ENCODE peak calls at places on chromosome 3, in nine cellular contexts. H, Q, A, V, M, K, G, O and B are unnamed samples.

GRCh38 chr3:140420621-140421357 is 257.1 kb upstream of the TRIM42 start:
- DNase-seq in H (no peak), Q (peak; percentile 43), A (no peak), V (no peak), M (no peak), K (no peak), G (no peak), O (no peak), B (no peak)

GRCh38 chr3:9349321-9350117 is 13.3 kb upstream of the THUMPD3 start:
- DNase-seq in H (no peak), Q (peak; percentile 89), A (peak; percentile 81), V (no peak), M (no peak), K (no peak), G (no peak), O (peak; percentile 15), B (no peak)

GRCh38 chr3:126711361-126711760 is 7.3 kb downstream of the CHCHD6 start:
- DNase-seq in H (no peak), Q (peak; percentile 78), A (peak; percentile 4), V (no peak), M (no peak), K (no peak), G (no peak), O (no peak), B (no peak)

GRCh38 chr3:62318365-62318751 is 55.0 kb downstream of the FEZF2 start:
- DNase-seq in H (no peak), Q (no peak), A (no peak), V (no peak), M (no peak), K (no peak), G (no peak), O (no peak), B (no peak)

GRCh38 chr3:197718904-197719303 is 17.8 kb downstream of the RUBCN start:
- DNase-seq in H (no peak), Q (peak; percentile 91), A (peak; percentile 99), V (no peak), M (no peak), K (no peak), G (no peak), O (no peak), B (peak; percentile 97)

GRCh38 chr3:54361884-54362283 is 239.5 kb downstream of the CACNA2D3 start:
- DNase-seq in H (no peak), Q (no peak), A (no peak), V (no peak), M (no peak), K (no peak), G (no peak), O (no peak), B (no peak)

GRCh38 chr3:71503525-71504249 is 79.8 kb downstream of the FOXP1 start:
- DNase-seq in H (no peak), Q (peak; percentile 95), A (peak; percentile 77), V (no peak), M (no peak), K (no peak), G (no peak), O (no peak), B (no peak)

GRCh38 chr3:132972333-132972732 is 65.9 kb upstream of the TMEM108 start:
- DNase-seq in H (no peak), Q (peak; percentile 17), A (peak; percentile 51), V (no peak), M (no peak), K (no peak), G (no peak), O (no peak), B (no peak)

DNA sequence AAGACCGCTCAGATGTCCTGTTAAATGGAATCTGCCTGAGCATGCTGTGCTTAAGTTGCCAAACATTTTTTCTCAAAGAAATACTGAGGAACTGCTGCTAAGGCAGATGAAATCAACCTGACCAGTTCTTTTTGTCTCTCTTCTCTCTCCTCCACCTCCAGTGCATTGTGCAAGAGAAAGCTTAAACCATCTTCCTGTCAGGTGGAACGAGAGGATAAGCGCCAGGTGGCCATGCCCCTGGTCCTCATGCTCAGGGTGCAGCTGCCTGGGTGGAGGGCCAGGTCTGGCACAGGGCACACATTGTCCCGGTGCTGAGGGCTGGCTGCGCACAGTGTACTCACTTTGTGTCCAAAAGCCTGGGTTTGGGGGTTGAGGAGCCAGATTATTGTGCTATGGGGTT is 176.2 kb upstream of the TP63 start:
- DNase-seq in H (no peak), Q (no peak), A (peak; percentile 5), V (no peak), M (no peak), K (no peak), G (no peak), O (no peak), B (no peak)
- H3K27ac ChIP-seq in H (no peak overlapping the region), Q (no peak overlapping the region), A (no peak overlapping the region), V (no peak overlapping the region), M (no peak overlapping the region), K (no peak overlapping the region), G (no peak overlapping the region), O (no peak overlapping the region), B (peak overlapping the region; percentile 34)

GRCh38 chr3:66479532-66479947 is 21.3 kb downstream of the LRIG1 start:
- DNase-seq in H (no peak), Q (no peak), A (no peak), V (no peak), M (no peak), K (no peak), G (no peak), O (no peak), B (no peak)

GRCh38 chr3:66483006-66483928 is 17.6 kb downstream of the LRIG1 start:
- DNase-seq in H (peak; percentile 89), Q (peak; percentile 78), A (no peak), V (peak; percentile 73), M (no peak), K (peak; percentile 89), G (no peak), O (peak; percentile 45), B (no peak)

GRCh38 chr3:66480666-66481065 is 20.2 kb downstream of the LRIG1 start:
- DNase-seq in H (no peak), Q (peak; percentile 54), A (no peak), V (no peak), M (no peak), K (no peak), G (no peak), O (no peak), B (no peak)

GRCh38 chr3:66482005-66482404 is 18.8 kb downstream of the LRIG1 start:
- DNase-seq in H (no peak), Q (no peak), A (no peak), V (no peak), M (no peak), K (no peak), G (no peak), O (no peak), B (no peak)

DNA sequence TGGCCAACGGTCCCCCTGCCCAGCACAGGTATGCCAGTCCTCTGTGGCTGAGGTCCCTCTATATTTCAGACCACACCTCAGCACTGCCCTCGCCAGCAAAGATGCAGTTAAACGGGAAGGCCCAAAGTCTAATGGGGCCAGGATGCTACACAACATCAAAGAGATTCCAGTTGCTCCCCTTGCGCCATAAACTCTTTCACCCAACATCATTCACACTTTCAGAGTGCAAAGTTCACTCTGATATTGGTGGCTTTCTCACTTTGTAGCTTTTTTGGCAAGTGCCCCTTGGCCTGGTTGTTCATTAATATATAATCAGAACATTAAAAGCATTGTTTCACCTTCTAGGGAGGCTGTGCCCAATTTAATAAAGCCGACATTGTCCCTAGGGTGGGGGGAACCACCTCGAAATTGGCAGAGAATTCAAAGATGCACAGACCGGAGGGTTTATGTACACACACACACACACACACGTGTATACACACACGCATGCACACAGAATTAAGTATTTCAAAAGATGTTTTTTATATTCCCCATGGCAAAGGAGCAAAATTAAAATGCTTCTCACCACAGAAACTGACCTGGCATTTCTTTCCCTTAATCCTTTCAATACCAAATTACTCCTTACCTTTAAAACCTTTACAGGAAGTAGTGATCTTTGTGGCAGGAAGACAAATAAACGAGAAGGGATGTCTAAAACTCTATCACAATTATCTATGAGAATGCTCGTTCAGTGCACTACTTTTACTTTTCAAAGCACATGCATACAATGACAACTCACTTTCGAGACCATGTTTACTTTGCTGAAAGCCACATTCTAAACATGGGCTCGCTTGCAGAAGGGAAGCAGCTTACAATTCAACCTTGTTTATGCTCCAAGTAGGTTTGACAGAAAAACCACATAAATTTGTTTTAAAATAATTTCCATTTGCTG is 19.5 kb downstream of the LRIG1 start:
- DNase-seq in H (no peak), Q (no peak), A (no peak), V (no peak), M (no peak), K (no peak), G (no peak), O (no peak), B (no peak)
- H3K27ac ChIP-seq in H (peak overlapping the region; percentile 99), Q (no peak overlapping the region), A (no peak overlapping the region), V (peak overlapping the region; percentile 93), M (no peak overlapping the region), K (peak overlapping the region; percentile 88), G (no peak overlapping the region), O (no peak overlapping the region), B (no peak overlapping the region)

DNA sequence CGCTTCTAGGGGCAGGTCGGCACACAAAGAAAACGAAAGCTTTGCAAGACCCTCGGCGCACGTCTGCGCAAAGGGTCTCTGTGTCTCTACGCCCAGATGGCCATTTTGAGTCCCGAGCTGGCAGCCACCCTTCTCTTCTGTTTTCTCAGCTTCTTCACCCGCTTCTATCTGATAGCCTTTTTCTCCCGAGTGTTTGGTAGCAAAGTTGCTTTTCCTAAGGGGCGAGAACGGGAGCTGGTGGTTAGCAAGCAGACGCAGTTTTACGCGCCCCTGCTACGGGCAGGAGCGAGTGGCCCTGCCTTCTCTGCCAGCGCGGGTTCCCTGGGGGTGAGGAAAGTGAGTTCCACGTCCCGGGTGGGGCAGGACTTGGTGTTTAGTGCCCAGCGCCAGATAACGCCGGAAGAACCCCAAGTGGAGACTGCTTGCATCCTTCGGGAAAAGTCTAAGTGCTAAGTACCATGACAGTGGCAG is 2.9 kb upstream of the MKRN2 start:
- DNase-seq in H (peak; percentile 25), Q (peak; percentile 62), A (peak; percentile 26), V (no peak), M (no peak), K (no peak), G (no peak), O (peak; percentile 24), B (no peak)
- H3K27ac ChIP-seq in H (no peak overlapping the region), Q (peak overlapping the region; percentile 15), A (peak overlapping the region; percentile 6), V (no peak overlapping the region), M (no peak overlapping the region), K (no peak overlapping the region), G (no peak overlapping the region), O (no peak overlapping the region), B (no peak overlapping the region)

GRCh38 chr3:187925326-187925725 is 180.1 kb upstream of the BCL6 start:
- DNase-seq in H (no peak), Q (no peak), A (no peak), V (no peak), M (no peak), K (no peak), G (no peak), O (no peak), B (no peak)

GRCh38 chr3:187927565-187927964 is 182.3 kb upstream of the BCL6 start:
- DNase-seq in H (no peak), Q (no peak), A (no peak), V (no peak), M (no peak), K (no peak), G (no peak), O (no peak), B (no peak)

GRCh38 chr3:187924651-187925050 is 179.4 kb upstream of the BCL6 start:
- DNase-seq in H (no peak), Q (no peak), A (no peak), V (no peak), M (no peak), K (no peak), G (no peak), O (no peak), B (no peak)

GRCh38 chr3:187929115-187929828 is 184.0 kb upstream of the BCL6 start:
- DNase-seq in H (no peak), Q (no peak), A (no peak), V (no peak), M (no peak), K (no peak), G (no peak), O (no peak), B (no peak)

GRCh38 chr3:187926620-187927019 is 181.4 kb upstream of the BCL6 start:
- DNase-seq in H (no peak), Q (no peak), A (no peak), V (no peak), M (no peak), K (no peak), G (no peak), O (no peak), B (no peak)
- H3K27ac ChIP-seq in H (no peak overlapping the region), Q (no peak overlapping the region), A (no peak overlapping the region), V (no peak overlapping the region), M (no peak overlapping the region), K (no peak overlapping the region), G (no peak overlapping the region), O (no peak overlapping the region), B (no peak overlapping the region)